ENCODE peak calls at places on chromosomes 4 and X, in four cellular contexts. O, M, U and L are unnamed samples. For H3K9me3, the result is how much of the 10 kb centered on the place peaks cover.

GRCh38 chr4:99816611-99817309 is at the start of gene DAPP1:
- DNase-seq in O (no peak), M (no peak), U (peak), L (peak)

GRCh38 chrX:6644411-6644810 is 109.5 kb upstream of the VCX3A start:
- DNase-seq in O (peak), M (no peak), U (no peak), L (no peak)

GRCh38 chr4:42570221-42570620 is 86.7 kb downstream of the ATP8A1 start:
- DNase-seq in O (no peak), M (peak), U (no peak), L (no peak)

GRCh38 chr4:74503580-74503979 is 58.6 kb downstream of the AREG start:
- DNase-seq in O (no peak), M (peak), U (peak), L (no peak)

GRCh38 chr4:7222521-7222920 is 30.2 kb downstream of the SORCS2 start:
- DNase-seq in O (no peak), M (no peak), U (no peak), L (no peak)

GRCh38 chr4:8515316-8516060 is 64.7 kb upstream of the GPR78 start:
- DNase-seq in O (no peak), M (peak), U (no peak), L (no peak)

GRCh38 chrX:12228862-12229261 is 90.6 kb downstream of the FRMPD4 start:
- DNase-seq in O (no peak), M (no peak), U (no peak), L (no peak)

GRCh38 chrX:123720486-123720885 is 12.4 kb downstream of the THOC2 start:
- DNase-seq in O (no peak), M (no peak), U (no peak), L (no peak)

GRCh38 chr4:127641524-127641923 is 8.8 kb downstream of the INTU start:
- DNase-seq in O (no peak), M (peak), U (no peak), L (no peak)

GRCh38 chrX:9635368-9635767 is 130.3 kb downstream of the GPR143 start:
- DNase-seq in O (no peak), M (no peak), U (no peak), L (no peak)

GRCh38 chrX:21691512-21692018 is 33.4 kb upstream of the KLHL34 start:
- DNase-seq in O (no peak), M (no peak), U (peak), L (no peak)
- H3K9me3 ChIP-seq in O (under half), M (under half), U (under half), L (under half)

DNA sequence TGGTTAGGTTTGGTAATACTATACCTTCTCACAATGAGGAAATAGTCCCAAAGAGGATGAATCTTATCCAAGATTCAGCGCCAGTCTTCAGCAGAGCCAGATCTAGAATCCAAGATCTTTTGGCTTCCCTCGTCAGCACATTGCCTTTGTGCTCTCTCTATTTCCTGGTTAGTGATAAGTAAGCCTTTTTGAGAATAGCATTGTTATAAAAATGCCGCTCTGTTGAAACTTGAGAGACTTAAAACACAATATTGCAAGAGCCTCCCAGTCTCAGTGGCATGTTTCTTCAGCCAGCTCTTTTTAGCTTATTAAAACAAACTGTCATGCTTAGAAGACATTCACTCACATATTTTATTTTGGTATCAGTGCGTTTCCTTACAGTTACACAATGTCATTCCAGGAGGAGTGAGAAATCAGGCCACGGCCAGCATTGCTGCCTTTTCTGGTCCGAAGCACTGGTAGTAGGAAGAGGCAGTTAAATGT is 141.4 kb downstream of the KLHL8 start:
- DNase-seq in O (no peak), M (peak), U (no peak), L (no peak)
- H3K4me3 ChIP-seq in O (no peak), M (no peak), U (no peak), L (no peak)

DNA sequence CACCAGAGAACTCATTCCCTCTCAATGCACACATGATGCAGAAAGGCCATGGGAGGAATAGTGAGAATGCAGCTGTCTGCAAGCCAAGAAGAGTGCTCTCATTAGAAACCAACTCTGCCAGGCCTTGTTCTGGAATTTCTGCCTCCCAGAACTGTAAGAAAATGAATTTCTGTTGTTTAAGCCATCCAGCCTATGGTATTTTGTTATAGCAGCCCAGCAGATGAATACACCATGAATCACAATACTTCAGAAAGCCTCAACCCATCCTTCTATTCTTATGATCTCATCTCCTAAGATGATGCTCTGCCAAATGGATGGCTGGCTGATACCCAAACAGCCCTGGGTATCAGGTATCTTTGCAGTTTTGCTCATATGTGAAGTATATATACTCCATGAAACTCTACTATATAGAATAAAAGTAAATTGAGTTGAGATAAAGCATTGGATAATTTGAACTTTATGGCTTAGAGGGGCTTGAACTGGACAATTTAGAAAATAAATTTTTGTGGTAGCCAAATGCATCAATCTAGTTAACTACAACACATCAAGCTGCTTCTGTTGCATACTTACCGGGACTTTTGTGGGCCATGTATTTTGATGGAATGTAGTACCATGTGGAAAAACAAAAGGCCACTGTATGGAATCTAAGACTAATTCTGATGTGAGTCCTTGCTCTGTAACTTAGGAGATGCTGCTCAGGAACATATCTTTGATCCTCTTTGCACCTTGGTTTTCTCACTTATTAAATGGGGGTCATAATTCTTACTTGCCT is 245.9 kb downstream of the HS3ST1 start:
- DNase-seq in O (no peak), M (no peak), U (peak), L (no peak)
- H3K9me3 ChIP-seq in O (under half), M (under half), U (under half), L (under half)

DNA sequence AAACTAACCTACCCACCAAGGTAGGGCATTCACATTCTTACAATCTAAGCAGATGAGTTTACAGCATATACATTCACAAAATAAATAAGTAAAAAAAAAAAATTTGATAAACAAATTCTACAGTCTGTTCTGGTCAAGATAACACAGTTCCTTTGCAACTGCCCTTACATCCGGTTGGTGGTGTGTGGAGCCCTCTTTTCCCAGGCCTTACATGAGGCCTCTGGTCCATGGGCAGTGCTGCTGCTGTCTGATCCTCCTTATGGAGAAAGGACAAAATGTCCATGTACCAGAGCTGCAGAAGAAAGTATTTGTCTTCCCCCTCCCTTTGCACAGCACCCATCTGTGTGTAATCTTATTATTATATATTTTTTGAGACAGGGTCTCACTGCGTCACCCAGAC is 2.2 kb upstream of the SEPTIN11 start:
- DNase-seq in O (no peak), M (peak), U (no peak), L (no peak)
- H3K4me3 ChIP-seq in O (no peak), M (no peak), U (no peak), L (no peak)

GRCh38 chr4:18846313-18846712 is 824.8 kb upstream of the LCORL start:
- DNase-seq in O (no peak), M (no peak), U (no peak), L (no peak)

GRCh38 chr4:18847276-18847890 is 825.8 kb upstream of the LCORL start:
- DNase-seq in O (no peak), M (no peak), U (no peak), L (no peak)

GRCh38 chr4:18850763-18851331 is 829.3 kb upstream of the LCORL start:
- DNase-seq in O (no peak), M (no peak), U (no peak), L (no peak)
- H3K9me3 ChIP-seq in O (under half), M (under half), U (under half), L (under half)

GRCh38 chrX:426881-427280 is 40.2 kb upstream of the PPP2R3B start:
- DNase-seq in O (no peak), M (no peak), U (no peak), L (no peak)

GRCh38 chrX:431032-431431 is 44.3 kb upstream of the PPP2R3B start:
- DNase-seq in O (no peak), M (no peak), U (no peak), L (peak)

GRCh38 chrX:429266-429825 is 42.6 kb upstream of the PPP2R3B start:
- DNase-seq in O (no peak), M (no peak), U (no peak), L (peak)

GRCh38 chrX:425056-425455 is 38.3 kb upstream of the PPP2R3B start:
- DNase-seq in O (no peak), M (no peak), U (no peak), L (no peak)

GRCh38 chrX:427812-428725 is 41.4 kb upstream of the PPP2R3B start:
- DNase-seq in O (no peak), M (no peak), U (no peak), L (peak)
- H3K4me3 ChIP-seq in O (peak), M (peak), U (no peak), L (no peak)

GRCh38 chr4:19349416-19349815 is 902.3 kb upstream of the SLIT2 start:
- DNase-seq in O (no peak), M (no peak), U (peak), L (no peak)

GRCh38 chr4:19348746-19349145 is 903.0 kb upstream of the SLIT2 start:
- DNase-seq in O (no peak), M (no peak), U (no peak), L (no peak)

DNA sequence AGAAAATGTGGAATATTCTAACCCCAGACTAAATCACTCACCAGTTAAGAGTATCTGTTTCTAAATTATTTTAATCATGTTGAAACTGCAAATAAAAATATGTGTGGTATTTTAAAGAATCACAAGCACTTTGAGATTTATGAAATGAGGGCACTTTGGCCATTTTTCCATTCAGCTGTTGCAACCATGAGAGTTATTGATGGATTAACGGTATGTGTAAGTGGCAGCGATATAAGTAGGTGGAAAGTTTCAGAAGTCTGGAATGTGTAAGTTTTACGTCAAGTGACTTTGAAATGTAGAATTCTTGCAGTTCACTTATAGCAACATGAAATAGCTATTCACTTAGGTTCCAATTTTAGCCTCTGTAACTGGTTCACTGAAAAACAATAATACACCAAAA is 905.1 kb upstream of the SLIT2 start:
- DNase-seq in O (no peak), M (no peak), U (no peak), L (no peak)
- H3K9me3 ChIP-seq in O (under half), M (under half), U (under half), L (under half)